ENCODE peak calls at places on chromosome 7, in seven cellular contexts. L is IMR-90, F is H1, T is trophoblast cell, Y is H9, M is neuronal stem cell, V is mesenchymal stem cell. J is an unnamed sample.

GRCh38 chr7:22934023-22934422 is 79.9 kb downstream of the HYCC1 start:
- DNase-seq in F (no peak), M (no peak), L (no peak), T (peak), V (peak), Y (no peak), J (peak)

GRCh38 chr7:42035205-42035604 is 201.8 kb downstream of the GLI3 start:
- DNase-seq in Y (no peak), F (no peak), T (no peak), L (peak), V (no peak), M (no peak), J (no peak)

GRCh38 chr7:72462311-72462710 is 50.2 kb upstream of the CALN1 start:
- DNase-seq in V (no peak), Y (no peak), M (no peak), L (no peak), F (no peak), T (no peak), J (no peak)

GRCh38 chr7:105760549-105761447 is 115.6 kb downstream of the ATXN7L1 start:
- DNase-seq in Y (no peak), T (no peak), F (no peak), V (peak), M (no peak), L (peak), J (no peak)

GRCh38 chr7:145916776-145917175 is 199.8 kb upstream of the CNTNAP2 start:
- DNase-seq in M (no peak), V (no peak), F (no peak), Y (no peak), L (no peak), T (no peak), J (no peak)

GRCh38 chr7:157120181-157120580 is 18.5 kb upstream of the UBE3C start:
- DNase-seq in M (no peak), V (no peak), L (no peak), T (no peak), F (no peak), Y (no peak), J (no peak)

GRCh38 chr7:49767719-49768118 is 5.7 kb upstream of the VWC2 start:
- DNase-seq in F (no peak), T (no peak), V (no peak), L (no peak), Y (no peak), M (no peak), J (no peak)

GRCh38 chr7:14432936-14433335 is 443.5 kb upstream of the ETV1 start:
- DNase-seq in V (no peak), Y (no peak), T (no peak), L (no peak), F (no peak), M (peak), J (peak)

GRCh38 chr7:152987673-152988072 is 228.1 kb downstream of the ACTR3B start:
- DNase-seq in T (no peak), L (peak), V (no peak), Y (no peak), F (no peak), M (no peak), J (no peak)

GRCh38 chr7:148894596-148894995 is 10.5 kb upstream of the EZH2 start:
- DNase-seq in T (no peak), M (no peak), F (no peak), V (no peak), Y (no peak), L (no peak), J (no peak)

GRCh38 chr7:68314208-68314607 is 1284.1 kb upstream of the AUTS2 start:
- DNase-seq in T (no peak), V (no peak), L (no peak), Y (no peak), M (no peak), F (no peak), J (no peak)

GRCh38 chr7:106217089-106217542 is 67.7 kb downstream of the NAMPT start:
- DNase-seq in V (peak), Y (no peak), F (no peak), T (no peak), M (no peak), L (peak), J (peak)

GRCh38 chr7:120394595-120394994 is 121.6 kb downstream of the KCND2 start:
- DNase-seq in T (no peak), Y (no peak), V (no peak), L (no peak), M (no peak), F (no peak), J (no peak)

GRCh38 chr7:2927592-2927991 is 83.5 kb upstream of the GNA12 start:
- DNase-seq in M (no peak), T (no peak), F (no peak), Y (peak), V (no peak), L (no peak), J (no peak)

GRCh38 chr7:1818581-1819200 is 148.6 kb downstream of the ELFN1 start:
- DNase-seq in F (no peak), M (no peak), L (no peak), T (no peak), Y (no peak), V (no peak), J (no peak)

GRCh38 chr7:111409714-111410422 is 152.4 kb downstream of the IMMP2L start:
- DNase-seq in V (peak), T (peak), M (no peak), L (peak), Y (no peak), F (no peak), J (peak)

GRCh38 chr7:5348134-5349004 is 65.6 kb downstream of the SLC29A4 start:
- DNase-seq in T (no peak), M (no peak), Y (no peak), F (no peak), L (no peak), V (no peak), J (no peak)

GRCh38 chr7:116426428-116427156 is 72.9 kb upstream of the CAV2 start:
- DNase-seq in T (peak), L (peak), F (no peak), V (peak), Y (no peak), M (no peak), J (peak)
- H3K4me2 ChIP-seq in T (no peak), L (peak), F (no peak), V (no peak), Y (no peak), M (no peak), J (no peak)

GRCh38 chr7:77467453-77467852 is 51.3 kb upstream of the GSAP start:
- DNase-seq in T (no peak), V (peak), F (no peak), L (no peak), M (no peak), Y (no peak), J (no peak)
- H2BK5ac ChIP-seq in T (no peak), V (no peak), F (no peak), L (no peak), M (no peak), Y (no peak), J (no peak)

DNA sequence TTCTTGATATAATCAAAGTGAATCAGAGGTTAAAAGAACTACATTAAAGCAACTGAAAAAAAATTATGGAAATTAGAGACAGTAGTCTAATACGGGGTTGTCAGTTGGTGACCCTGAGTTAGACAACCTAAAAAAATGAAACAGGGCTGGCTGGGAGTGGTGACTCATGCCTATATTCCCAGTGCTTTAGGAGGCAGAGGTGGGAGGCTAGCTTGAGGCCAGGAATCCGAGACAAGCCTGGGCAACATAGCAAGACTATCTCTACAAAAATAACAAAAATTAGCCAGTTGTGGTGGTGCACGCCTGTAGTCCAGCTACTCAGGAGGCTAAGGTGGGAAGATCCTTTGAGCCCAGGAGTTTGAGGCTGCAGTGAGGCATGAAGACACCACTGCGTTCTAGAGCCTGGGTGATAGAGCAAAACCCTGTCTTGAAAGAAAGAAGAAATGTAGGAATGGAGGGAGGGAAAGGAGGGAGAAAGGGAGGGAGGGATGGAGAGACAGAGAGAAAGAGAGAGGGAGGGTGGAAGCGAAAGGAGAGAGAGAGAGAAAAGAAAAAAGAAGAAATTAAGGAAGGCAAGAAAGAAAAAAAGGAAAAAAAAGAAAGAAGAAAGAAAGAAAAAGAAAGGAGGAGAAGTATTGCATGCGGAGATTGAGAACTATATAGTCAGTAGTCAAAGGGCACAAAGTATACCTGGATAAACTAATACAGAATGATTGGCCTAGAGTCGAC is 166.1 kb downstream of the TPST1 start:
- DNase-seq in M (no peak), Y (no peak), V (no peak), F (no peak), T (peak), L (no peak), J (no peak)
- H3K18ac ChIP-seq in M (no peak), Y (no peak), V (no peak), F (no peak), T (no peak), L (no peak), J (no peak)

GRCh38 chr7:128004623-128005022 is 26.6 kb downstream of the LRRC4 start:
- DNase-seq in L (no peak), Y (no peak), T (no peak), F (no peak), V (no peak), M (no peak), J (no peak)

GRCh38 chr7:128005117-128005516 is 26.1 kb downstream of the LRRC4 start:
- DNase-seq in F (no peak), Y (no peak), M (no peak), T (no peak), L (no peak), V (no peak), J (no peak)

GRCh38 chr7:128005759-128006159 is 25.5 kb downstream of the LRRC4 start:
- DNase-seq in Y (no peak), L (no peak), T (no peak), F (no peak), M (no peak), V (no peak), J (no peak)

GRCh38 chr7:128003179-128003578 is 28.1 kb downstream of the LRRC4 start:
- DNase-seq in T (no peak), Y (no peak), F (no peak), M (no peak), L (no peak), V (no peak), J (no peak)

DNA sequence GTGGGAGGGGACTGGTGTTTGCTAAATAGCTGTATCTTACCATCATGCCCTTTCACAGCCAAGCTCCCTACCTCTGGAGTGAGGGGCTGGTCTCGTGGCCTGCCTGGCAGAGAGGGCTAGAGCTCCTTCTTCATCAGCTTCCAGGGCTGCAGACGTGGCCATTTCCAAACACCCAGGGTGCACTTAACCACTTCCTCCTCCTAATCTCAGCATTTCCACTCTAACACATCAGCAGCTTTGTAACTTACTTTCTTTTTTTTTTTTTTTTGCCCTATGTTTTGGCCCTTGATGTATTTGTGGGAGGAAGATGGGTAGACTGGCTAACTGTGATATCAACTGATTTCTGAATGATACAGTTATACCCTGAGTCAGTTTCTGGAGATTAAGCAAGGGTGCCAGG is 27.4 kb downstream of the LRRC4 start:
- DNase-seq in Y (no peak), T (no peak), F (no peak), M (no peak), V (no peak), L (no peak), J (no peak)
- H3K4me2 ChIP-seq in Y (no peak), T (no peak), F (no peak), M (no peak), V (no peak), L (no peak), J (no peak)

GRCh38 chr7:155489158-155489840 is 31.4 kb downstream of the EN2 start:
- DNase-seq in F (no peak), V (no peak), L (no peak), M (no peak), T (no peak), Y (no peak), J (no peak)

GRCh38 chr7:155489862-155490696 is 32.1 kb downstream of the EN2 start:
- DNase-seq in L (no peak), F (no peak), Y (peak), V (no peak), T (no peak), M (no peak), J (no peak)

GRCh38 chr7:155491812-155492211 is 33.9 kb downstream of the EN2 start:
- DNase-seq in T (no peak), M (no peak), L (no peak), V (no peak), Y (no peak), F (no peak), J (no peak)

GRCh38 chr7:155488483-155489127 is 30.7 kb downstream of the EN2 start:
- DNase-seq in F (no peak), V (no peak), T (no peak), L (no peak), Y (no peak), M (no peak), J (no peak)

GRCh38 chr7:155490697-155491628 is 33.0 kb downstream of the EN2 start:
- DNase-seq in Y (peak), V (no peak), M (no peak), F (no peak), L (no peak), T (no peak), J (peak)
- H2BK5ac ChIP-seq in Y (no peak), V (no peak), M (peak), F (peak), L (no peak), T (no peak), J (no peak)